ENCODE peak calls at places on chromosomes 5 and 9, in seven cellular contexts. A is lower lobe of right lung, L is heart right ventricle, E is transverse colon, K is AG10803, O is brain microvascular endothelial cell, X is cardiac muscle cell. B is an unnamed sample.

GRCh38 chr9:74556685-74557084 is 59.5 kb downstream of the RORB start:
- DNase-seq in A (no peak), L (no peak), E (no peak), K (no peak), O (no peak), X (no peak), B (no peak)

GRCh38 chr5:6495433-6496206 is 47.0 kb downstream of the UBE2QL1 start:
- DNase-seq in A (no peak), L (no peak), E (no peak), K (no peak), O (no peak), X (no peak), B (peak)

GRCh38 chr9:126860757-126861466 is 473 bp downstream of the ZBTB34 start:
- DNase-seq in A (peak), L (peak), E (peak), K (no peak), O (no peak), X (peak), B (peak)

GRCh38 chr5:125011419-125011818 is 265.0 kb upstream of the ZNF608 start:
- DNase-seq in A (no peak), L (no peak), E (no peak), K (no peak), O (no peak), X (no peak), B (no peak)

GRCh38 chr5:1103505-1104326 is 8.1 kb downstream of the SLC12A7 start:
- DNase-seq in A (peak), L (peak), E (peak), K (no peak), O (no peak), X (no peak), B (peak)

GRCh38 chr9:92660266-92660665 is 9.7 kb downstream of the IPPK start:
- DNase-seq in A (no peak), L (no peak), E (no peak), K (no peak), O (no peak), X (no peak), B (no peak)

GRCh38 chr9:134682651-134683364 is 41.2 kb downstream of the COL5A1 start:
- DNase-seq in A (no peak), L (no peak), E (no peak), K (no peak), O (no peak), X (no peak), B (no peak)

GRCh38 chr5:88666761-88667186 is 216.2 kb downstream of the MEF2C start:
- DNase-seq in A (no peak), L (no peak), E (no peak), K (no peak), O (no peak), X (no peak), B (no peak)

GRCh38 chr9:129697956-129698757 is 32.7 kb downstream of the PRRX2 start:
- DNase-seq in A (no peak), L (peak), E (peak), K (peak), O (no peak), X (no peak), B (peak)

GRCh38 chr5:170315154-170315553 is 17.6 kb upstream of the LCP2 start:
- DNase-seq in A (no peak), L (peak), E (no peak), K (no peak), O (peak), X (peak), B (peak)

GRCh38 chr5:56514246-56514645 is 281.1 kb upstream of the ANKRD55 start:
- DNase-seq in A (no peak), L (no peak), E (no peak), K (no peak), O (no peak), X (peak), B (no peak)

GRCh38 chr5:149268928-149269557 is 2.6 kb upstream of the AFAP1L1 start:
- DNase-seq in A (no peak), L (no peak), E (no peak), K (peak), O (no peak), X (peak), B (no peak)

GRCh38 chr9:86176468-86176867 is 77.1 kb upstream of the GOLM1 start:
- DNase-seq in A (no peak), L (no peak), E (no peak), K (no peak), O (no peak), X (no peak), B (no peak)

GRCh38 chr5:158482201-158482600 is 617.5 kb downstream of the EBF1 start:
- DNase-seq in A (no peak), L (no peak), E (no peak), K (peak), O (no peak), X (no peak), B (no peak)

GRCh38 chr5:124477577-124477976 is 268.9 kb downstream of the ZNF608 start:
- DNase-seq in A (no peak), L (no peak), E (no peak), K (no peak), O (no peak), X (no peak), B (peak)

GRCh38 chr9:132768932-132769894 is 98.9 kb downstream of the GTF3C4 start:
- DNase-seq in A (peak), L (peak), E (peak), K (peak), O (peak), X (peak), B (peak)

GRCh38 chr5:149366169-149366750 is 8.4 kb downstream of the PCYOX1L start:
- DNase-seq in A (no peak), L (no peak), E (peak), K (no peak), O (no peak), X (no peak), B (no peak)

DNA sequence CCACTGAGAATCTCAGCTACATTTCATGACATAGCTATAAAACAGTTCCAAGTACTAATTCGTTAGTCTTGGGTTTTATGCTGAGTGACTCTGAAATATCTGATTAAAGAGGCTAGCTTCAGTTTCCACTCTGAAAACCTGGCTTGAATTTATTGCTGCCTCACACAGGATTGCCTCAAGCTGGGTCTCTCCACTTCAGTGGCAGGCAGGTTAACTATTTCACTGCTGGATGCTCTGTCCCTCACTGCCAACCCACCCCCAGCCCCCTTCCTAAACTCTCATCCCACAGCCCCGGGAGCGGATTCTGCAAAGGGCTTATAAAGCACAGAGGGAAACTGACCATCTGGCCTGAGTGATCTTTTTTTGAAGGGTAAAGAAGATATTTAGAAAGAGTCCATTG is 318.3 kb downstream of the MLLT3 start:
- DNase-seq in A (no peak), L (no peak), E (no peak), K (no peak), O (no peak), X (no peak), B (no peak)
- H3K4me3 ChIP-seq in A (no peak), L (no peak), E (no peak), K (no peak), O (no peak), X (no peak), B (no peak)

DNA sequence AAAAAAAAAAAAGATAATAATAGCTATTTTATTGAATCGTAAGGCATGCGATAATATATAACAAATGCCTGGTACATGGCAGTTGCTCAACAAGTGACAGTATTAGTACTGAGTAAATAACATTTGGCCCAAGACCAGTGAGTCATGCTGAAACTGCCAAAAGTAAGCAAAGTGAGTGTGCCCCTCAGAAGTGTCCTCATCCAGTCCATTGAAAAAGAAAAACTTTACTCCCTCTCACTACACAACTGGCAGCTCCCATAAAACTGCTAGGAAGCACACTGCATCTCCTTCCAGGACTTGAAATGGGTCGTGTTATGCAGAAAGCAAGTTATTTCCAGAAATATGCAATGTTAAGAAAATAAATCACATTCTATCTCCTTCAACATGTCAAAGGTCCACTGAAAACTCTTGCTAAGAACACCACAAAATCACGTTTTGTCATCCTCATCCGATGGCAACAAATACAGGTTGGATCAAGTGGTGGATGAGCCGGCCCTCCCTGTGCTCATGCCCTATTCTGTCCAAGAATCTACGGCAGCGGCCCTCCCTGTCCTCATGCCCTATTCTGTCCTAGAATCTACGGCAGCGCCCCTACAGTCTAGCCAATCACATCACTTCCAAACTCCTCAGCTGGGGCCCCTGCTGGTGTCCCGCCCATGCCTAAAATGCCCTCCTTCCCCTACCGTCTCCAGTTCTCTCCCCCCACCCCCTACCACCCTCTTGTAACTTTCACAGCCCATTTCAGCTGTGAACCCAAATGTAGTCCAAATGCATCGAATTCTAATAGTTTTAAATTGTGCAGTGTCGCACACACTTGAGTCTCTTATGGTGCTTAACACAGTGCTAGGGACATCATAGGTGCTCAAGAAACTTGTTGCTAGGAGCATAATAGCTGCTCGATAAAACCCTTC is 12.5 kb downstream of the PTCH1 start:
- DNase-seq in A (no peak), L (peak), E (peak), K (peak), O (no peak), X (peak), B (peak)
- TF ChIP-seq CTCF in A (no peak), L (no peak), E (no peak), K (no peak), O (peak), X (no peak), B (no peak)

DNA sequence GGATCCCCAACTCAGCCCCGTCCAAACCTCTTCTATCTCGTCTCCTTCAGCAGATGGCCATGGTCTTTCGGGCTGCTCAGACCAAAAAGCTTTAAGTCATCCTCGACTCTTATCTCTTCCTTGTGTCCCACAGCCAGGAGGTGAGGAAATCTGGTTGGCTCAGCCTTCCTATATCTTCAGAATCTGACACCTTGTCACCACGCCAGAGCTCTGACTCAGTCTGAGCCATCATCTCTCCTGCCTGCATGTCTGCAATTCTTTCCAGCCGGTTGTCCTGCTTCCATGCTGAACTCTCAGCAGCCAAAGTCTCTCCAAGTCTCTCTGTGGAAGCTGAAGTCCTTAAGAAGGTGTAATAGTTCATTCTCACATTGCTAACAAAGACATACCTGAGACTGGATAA is 419.3 kb upstream of the ADAMTS16 start:
- DNase-seq in A (no peak), L (no peak), E (no peak), K (no peak), O (no peak), X (no peak), B (no peak)
- H3K4me3 ChIP-seq in A (no peak), L (no peak), E (no peak), K (no peak), O (no peak), X (no peak), B (no peak)

DNA sequence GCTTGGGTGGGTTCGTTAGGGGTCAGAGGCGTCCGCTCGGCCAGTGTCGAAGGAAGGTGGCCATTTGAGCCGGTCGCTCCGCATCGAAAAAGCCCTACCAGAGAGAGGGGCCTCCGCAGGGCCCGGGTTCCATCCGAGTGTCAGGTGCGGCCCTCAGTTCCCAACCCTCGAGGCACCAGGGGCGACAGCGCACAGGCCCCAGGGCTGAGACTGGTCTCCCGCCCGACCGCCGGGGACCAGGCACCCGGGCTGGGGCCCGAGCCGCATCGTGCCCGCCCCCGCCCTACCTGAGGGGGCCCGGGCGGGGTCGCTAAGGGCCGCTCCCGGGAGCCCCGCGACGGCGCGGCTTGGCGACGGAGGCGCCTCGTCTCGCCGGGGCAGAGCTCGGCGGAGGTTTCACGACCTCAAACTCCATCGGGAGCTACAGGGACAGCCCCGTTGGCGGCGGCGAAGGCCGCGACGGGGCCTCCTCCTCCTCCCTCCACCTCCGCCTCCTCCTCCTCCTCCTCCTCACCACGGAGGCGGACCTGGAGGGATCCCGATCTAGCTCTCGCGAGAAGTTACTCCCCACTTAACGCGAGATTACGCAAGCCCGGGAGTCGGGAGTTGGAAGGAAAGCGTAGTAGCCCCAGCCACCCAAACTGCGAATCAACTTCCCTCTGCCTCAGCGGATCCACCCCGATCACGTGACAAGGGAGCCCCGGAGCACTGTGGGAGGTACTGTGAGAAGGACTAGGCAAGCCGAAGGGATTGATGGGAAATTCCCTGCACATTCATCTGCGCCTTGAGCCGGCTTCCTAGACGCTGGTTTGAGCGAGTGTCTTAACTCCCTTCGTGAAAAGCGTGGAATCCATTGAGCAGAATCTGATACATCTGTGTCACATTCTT is at the start of gene RC3H2:
- DNase-seq in A (peak), L (peak), E (peak), K (peak), O (peak), X (peak), B (peak)
- TF ChIP-seq CTCF in A (no peak), L (no peak), E (no peak), K (no peak), O (no peak), X (no peak), B (no peak)

DNA sequence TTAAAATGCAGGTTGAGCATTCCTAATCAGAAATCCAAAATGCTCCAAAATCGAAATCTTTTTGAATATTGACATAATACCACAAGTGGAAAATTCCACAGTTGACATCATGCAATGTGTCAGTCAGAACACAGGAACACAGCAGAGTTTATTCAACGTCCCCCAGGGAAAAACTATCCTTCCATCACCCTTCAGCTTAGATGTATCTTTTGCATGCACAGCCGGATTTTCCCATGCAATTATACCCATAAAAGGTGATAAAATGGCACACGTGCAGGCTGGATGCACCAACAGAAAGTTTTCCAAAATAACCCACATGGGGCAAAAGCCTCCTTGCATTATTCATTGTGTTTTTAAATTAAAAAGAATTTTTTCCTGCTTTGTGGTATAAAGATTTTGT is 71.2 kb downstream of the RAB24 start:
- DNase-seq in A (no peak), L (no peak), E (no peak), K (no peak), O (peak), X (no peak), B (no peak)
- H3K4me3 ChIP-seq in A (no peak), L (no peak), E (no peak), K (no peak), O (no peak), X (no peak), B (no peak)

GRCh38 chr5:73193592-73193991 is 20.6 kb downstream of the TMEM174 start:
- DNase-seq in A (no peak), L (no peak), E (no peak), K (no peak), O (no peak), X (no peak), B (no peak)
- TF ChIP-seq CTCF in A (no peak), L (no peak), E (no peak), K (no peak), O (no peak), X (no peak), B (no peak)

DNA sequence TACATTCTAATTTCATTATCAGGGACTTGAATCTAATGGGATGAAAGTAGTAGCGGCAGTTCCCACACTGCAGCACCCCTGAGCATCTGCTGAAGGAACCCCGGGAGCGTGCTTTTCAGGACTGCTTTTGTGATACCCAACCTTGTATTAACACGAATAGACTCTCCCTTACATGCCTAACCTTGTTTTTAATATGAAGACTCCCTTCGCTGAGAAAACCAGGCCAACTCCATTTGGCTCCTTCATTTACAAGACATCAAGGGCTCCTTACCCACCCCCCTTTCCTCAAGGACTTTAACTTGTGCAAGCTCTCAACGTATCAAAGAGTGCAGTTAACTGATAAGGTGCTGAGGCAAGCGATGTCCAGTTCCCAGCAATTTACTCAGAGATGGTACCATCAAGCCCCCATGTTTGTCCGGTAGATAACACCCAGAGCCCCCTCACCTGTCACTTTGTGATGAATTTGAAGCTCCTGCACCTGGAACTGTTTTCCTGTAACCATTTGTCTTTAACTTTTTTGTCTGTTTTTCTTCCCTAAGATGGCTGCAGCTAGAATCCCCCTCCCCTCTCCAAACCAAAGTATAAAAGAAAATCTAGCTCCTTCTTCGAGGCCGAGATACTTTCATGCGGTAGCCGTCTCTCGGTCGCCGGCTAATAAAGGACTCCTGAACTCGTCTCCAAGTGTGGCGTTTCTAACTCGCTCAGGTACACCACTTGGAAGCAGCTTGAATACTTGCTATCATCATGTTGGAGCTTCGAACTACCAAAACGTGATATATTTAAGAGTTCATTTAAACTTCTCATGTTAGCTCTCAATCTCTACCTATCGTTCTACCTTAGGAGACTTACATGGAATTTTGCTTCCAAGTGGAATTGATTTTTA is 10.7 kb downstream of the HNRNPH1 start:
- DNase-seq in A (no peak), L (no peak), E (no peak), K (no peak), O (no peak), X (no peak), B (no peak)
- H3K4me3 ChIP-seq in A (no peak), L (no peak), E (no peak), K (no peak), O (no peak), X (no peak), B (no peak)

DNA sequence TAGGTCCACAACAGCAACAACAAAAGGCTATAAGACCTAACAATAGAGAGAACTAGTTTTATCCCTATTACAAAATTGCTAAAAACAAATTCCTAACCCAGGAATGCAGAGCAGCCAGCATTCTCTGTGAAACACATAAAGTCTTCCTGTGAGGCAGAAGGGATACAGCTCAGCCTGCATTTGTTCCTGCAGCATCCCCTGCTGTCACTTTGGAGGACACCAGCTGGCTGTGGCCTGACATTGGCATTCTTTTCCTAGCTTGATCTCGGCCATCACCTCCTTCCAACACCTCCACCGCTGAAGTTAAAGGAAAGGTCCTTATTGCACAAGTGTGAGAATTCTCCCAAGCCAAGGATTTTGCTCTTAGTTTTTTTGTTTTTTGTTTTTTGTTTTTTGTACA is 186.1 kb downstream of the SNCAIP start:
- DNase-seq in A (no peak), L (no peak), E (no peak), K (peak), O (peak), X (peak), B (no peak)
- TF ChIP-seq CTCF in A (no peak), L (no peak), E (no peak), K (peak), O (peak), X (peak), B (no peak)

DNA sequence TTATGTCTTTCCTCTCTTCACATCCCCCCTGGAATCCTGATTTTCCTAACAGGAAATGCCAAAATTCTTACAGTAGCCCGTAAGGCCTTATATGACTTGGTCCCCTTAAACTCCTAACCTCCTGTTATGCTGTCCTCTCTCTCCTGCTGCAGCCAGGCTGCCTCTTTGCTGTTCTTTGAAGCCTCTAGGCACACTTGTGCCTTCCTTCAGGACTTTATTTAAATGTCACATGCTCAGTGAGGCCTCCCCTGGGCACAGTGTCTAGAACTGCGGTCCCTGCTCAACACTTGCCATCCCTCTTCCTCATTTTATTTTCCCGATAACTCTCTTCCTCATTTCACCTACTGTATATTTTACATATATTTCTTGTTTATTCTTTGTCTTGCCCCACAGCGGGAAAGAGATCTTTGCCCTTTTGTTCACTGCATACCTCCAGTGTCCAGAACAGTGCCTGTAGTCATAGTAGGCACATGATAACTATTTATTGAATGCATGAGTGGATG is 5.5 kb upstream of the SHB start:
- DNase-seq in A (peak), L (no peak), E (peak), K (peak), O (no peak), X (no peak), B (no peak)
- H3K4me3 ChIP-seq in A (no peak), L (no peak), E (no peak), K (no peak), O (no peak), X (no peak), B (no peak)